ENCODE peak calls at places on chromosomes 7 and 10, in four cellular contexts. C is esophagus squamous epithelium, Z is mammary epithelial cell, E is WERI-Rb-1. I is an unnamed sample.

GRCh38 chr7:124784879-124785818 is 19.6 kb upstream of the GPR37 start:
- DNase-seq in Z (peak; percentile 30), E (peak; percentile 48), C (no peak), I (peak; percentile 76)

GRCh38 chr7:99004216-99004615 is 125.9 kb downstream of the TRRAP start:
- DNase-seq in C (no peak), Z (no peak), E (no peak), I (peak; percentile 56)

GRCh38 chr7:101567231-101567630 is 61.9 kb downstream of the MYL10 start:
- DNase-seq in E (no peak), Z (no peak), C (no peak), I (no peak)

GRCh38 chr10:78175444-78175843 is 141.8 kb downstream of the RPS24 start:
- DNase-seq in Z (no peak), C (no peak), E (no peak), I (peak; percentile 81)

GRCh38 chr10:17144032-17144431 is 14.4 kb upstream of the CUBN start:
- DNase-seq in Z (no peak), C (no peak), E (no peak), I (no peak)

GRCh38 chr10:86684305-86684704 is 16.0 kb downstream of the LDB3 start:
- DNase-seq in C (no peak), Z (no peak), E (peak; percentile 77), I (peak; percentile 21)

GRCh38 chr7:48636391-48637015 is 287.8 kb upstream of the CDC14C start:
- DNase-seq in E (no peak), Z (peak; percentile 74), C (no peak), I (peak; percentile 1)

GRCh38 chr10:53269482-53269881 is 496.9 kb upstream of the MBL2 start:
- DNase-seq in E (no peak), C (no peak), Z (no peak), I (no peak)

GRCh38 chr7:133275441-133276105 is 22.7 kb downstream of the EXOC4 start:
- DNase-seq in C (no peak), E (no peak), Z (no peak), I (peak; percentile 37)

GRCh38 chr7:84123903-84124573 is 70.6 kb downstream of the SEMA3A start:
- DNase-seq in C (no peak), E (no peak), Z (peak; percentile 54), I (no peak)

GRCh38 chr10:69318997-69319727 is 40.9 kb downstream of the HK1 start:
- DNase-seq in E (peak; percentile 47), C (no peak), Z (peak; percentile 44), I (peak; percentile 60)

GRCh38 chr10:74320026-74320425 is 169.0 kb downstream of the ADK start:
- DNase-seq in E (no peak), Z (no peak), C (no peak), I (no peak)

GRCh38 chr7:96217147-96217546 is 104.8 kb downstream of the SLC25A13 start:
- DNase-seq in E (no peak), Z (no peak), C (no peak), I (no peak)

GRCh38 chr10:123936426-123936825 is 44.8 kb upstream of the CPXM2 start:
- DNase-seq in C (no peak), E (no peak), Z (no peak), I (peak; percentile 86)

GRCh38 chr10:15461353-15462108 is 90.4 kb upstream of the FAM171A1 start:
- DNase-seq in Z (peak; percentile 9), C (no peak), E (peak; percentile 57), I (peak; percentile 67)

GRCh38 chr7:149627911-149628310 is 130.3 kb upstream of the ZNF746 start:
- DNase-seq in Z (no peak), C (no peak), E (no peak), I (no peak)

GRCh38 chr7:151367304-151367703 is 25.7 kb downstream of the NUB1 start:
- DNase-seq in Z (no peak), E (no peak), C (no peak), I (no peak)

GRCh38 chr10:71701733-71702132 is 17.8 kb downstream of the C10orf105 start:
- DNase-seq in C (no peak), Z (no peak), E (no peak), I (no peak)

GRCh38 chr7:44264221-44264956 is 61.0 kb downstream of the CAMK2B start:
- DNase-seq in C (no peak), Z (peak; percentile 93), E (peak; percentile 74), I (no peak)
- H3K4me3 ChIP-seq in C (no peak overlapping the region), Z (no peak overlapping the region), E (no peak overlapping the region), I (no peak overlapping the region)

DNA sequence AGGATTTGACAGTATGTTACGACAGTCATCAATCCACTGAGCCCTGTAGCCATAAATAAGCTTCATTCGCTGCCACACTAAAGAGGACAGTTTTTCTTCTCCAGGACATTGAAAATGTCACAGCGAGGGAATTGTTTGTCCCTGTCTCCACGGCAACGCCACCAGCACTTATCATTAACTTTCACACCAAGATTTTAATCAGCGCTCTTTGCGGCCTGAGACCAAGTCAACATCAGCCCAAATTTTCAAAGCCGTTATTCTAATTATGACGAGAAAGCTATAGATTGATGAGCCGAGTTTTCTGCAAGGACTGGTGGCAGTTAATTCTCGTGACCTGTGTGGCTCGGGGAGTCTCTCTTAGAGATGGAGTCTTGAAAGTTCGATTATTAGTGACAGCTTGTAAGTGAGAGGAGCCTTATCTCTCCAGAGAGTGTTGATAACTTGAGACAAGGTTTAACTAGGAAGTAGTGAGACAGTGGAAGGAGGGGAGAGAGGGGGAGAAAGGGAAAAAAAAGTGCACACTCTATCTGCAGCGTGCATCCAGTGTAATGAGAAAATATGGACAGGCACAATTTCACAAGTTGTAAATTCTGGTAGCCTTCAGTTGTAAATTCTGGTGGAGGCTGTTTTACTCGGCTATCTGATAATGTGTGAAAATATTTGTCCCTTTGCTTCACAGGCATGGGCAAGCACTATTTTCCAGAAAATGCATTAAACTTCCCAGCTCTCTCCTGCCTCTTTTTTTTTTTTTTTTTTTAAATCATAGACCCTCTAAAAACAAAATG is 473.3 kb downstream of the LRMDA start:
- DNase-seq in E (no peak), C (no peak), Z (no peak), I (no peak)
- H3K4me3 ChIP-seq in E (no peak overlapping the region), C (no peak overlapping the region), Z (no peak overlapping the region), I (no peak overlapping the region)

GRCh38 chr7:47573758-47574472 is 8.0 kb downstream of the TNS3 start:
- DNase-seq in Z (no peak), E (no peak), C (no peak), I (peak; percentile 96)
- H3K4me3 ChIP-seq in Z (no peak overlapping the region), E (no peak overlapping the region), C (no peak overlapping the region), I (peak overlapping the region; percentile 3)

DNA sequence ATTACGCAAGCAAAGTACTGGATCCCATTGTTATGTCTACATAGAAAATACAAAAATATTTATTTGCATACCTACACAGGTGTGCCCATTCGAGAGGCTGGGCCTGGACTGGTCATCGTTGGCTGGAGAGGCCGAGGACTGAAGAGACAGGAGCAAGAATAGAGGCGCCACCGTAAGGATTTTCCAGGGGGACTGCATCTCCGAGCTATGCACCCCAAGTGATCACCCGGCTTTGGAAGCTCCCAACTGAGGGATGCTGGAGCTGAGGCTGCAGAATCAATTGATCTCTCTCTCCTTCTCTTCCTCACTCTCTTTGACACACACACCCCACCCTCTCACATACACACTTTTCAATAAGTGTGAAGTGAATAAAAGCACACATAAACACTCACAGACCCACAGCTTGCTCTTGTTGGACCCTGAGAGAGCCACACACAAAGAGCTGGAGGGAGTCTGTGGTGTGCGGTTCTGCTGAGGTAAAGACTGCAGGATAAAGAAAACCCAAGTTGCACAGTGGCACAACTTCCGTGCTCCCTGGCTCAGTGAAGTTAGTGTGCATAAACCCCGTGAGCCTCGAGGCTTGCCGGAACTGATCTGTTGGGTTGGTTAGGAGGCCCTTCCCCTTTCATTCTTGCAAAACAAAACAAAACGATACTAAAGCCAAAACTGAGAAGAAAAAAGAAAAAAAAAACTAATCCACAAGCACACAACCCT is at the start of gene AOAH:
- DNase-seq in E (no peak), C (peak; percentile 32), Z (no peak), I (no peak)
- H3K4me3 ChIP-seq in E (no peak within 1 kb of the TSS), C (no peak within 1 kb of the TSS), Z (no peak within 1 kb of the TSS), I (no peak within 1 kb of the TSS)

DNA sequence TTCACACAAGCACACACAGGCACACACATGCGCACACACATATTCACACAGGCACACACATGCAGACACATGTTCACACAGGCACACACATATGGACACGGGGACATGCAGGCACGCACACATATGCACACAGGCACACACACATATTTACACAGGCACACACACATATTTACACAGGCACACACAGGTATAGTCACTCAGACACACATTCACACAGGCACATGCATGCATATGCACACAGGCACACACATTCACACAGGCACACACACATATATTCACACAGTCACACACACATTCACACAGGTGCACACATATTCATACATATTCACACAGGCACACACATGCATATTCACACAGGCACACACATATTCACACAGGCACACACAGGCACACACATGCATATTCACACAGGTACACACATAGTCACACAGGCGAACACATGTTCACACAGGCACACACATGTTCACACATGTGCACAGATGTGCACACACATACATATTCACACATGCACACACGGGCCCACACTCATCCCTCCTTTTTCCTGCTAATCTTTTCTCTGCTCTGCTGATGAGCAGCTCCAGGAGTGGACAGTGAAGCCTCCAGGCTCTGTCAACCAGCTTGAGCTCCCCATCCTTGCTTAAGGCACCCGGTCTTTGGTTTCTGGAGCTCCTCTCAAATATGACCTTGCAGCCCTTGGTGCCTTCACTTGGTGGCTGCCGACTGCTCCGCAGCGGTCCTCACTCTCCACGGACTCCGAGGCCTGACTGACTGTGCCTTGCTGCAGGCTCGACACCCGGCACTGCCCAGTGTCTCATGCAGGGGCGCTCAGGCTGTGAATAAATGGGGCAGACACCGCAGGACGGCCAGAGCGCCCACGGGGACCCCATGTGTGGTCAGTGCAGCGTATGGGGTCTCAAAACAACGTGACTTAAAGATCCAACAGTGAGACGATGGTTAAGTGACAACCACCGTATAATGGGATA is 581.2 kb upstream of the MGMT start:
- DNase-seq in C (no peak), Z (no peak), E (no peak), I (no peak)
- H3K4me3 ChIP-seq in C (no peak overlapping the region), Z (no peak overlapping the region), E (no peak overlapping the region), I (no peak overlapping the region)

GRCh38 chr7:93047514-93048099 is 70.2 kb downstream of the SAMD9 start:
- DNase-seq in E (no peak), C (no peak), Z (no peak), I (no peak)

GRCh38 chr7:93040355-93040754 is 77.4 kb downstream of the SAMD9 start:
- DNase-seq in C (no peak), E (no peak), Z (no peak), I (no peak)

GRCh38 chr7:93044147-93044810 is 73.5 kb downstream of the SAMD9 start:
- DNase-seq in Z (peak; percentile 67), C (no peak), E (no peak), I (peak; percentile 45)

GRCh38 chr7:93046641-93047040 is 71.1 kb downstream of the SAMD9 start:
- DNase-seq in C (no peak), E (no peak), Z (no peak), I (no peak)

GRCh38 chr7:93043393-93043985 is 74.3 kb downstream of the SAMD9 start:
- DNase-seq in Z (peak; percentile 97), C (no peak), E (no peak), I (peak; percentile 91)
- H3K4me3 ChIP-seq in Z (peak overlapping the region; percentile 22), C (peak overlapping the region; percentile 6), E (no peak overlapping the region), I (peak overlapping the region; percentile 36)

DNA sequence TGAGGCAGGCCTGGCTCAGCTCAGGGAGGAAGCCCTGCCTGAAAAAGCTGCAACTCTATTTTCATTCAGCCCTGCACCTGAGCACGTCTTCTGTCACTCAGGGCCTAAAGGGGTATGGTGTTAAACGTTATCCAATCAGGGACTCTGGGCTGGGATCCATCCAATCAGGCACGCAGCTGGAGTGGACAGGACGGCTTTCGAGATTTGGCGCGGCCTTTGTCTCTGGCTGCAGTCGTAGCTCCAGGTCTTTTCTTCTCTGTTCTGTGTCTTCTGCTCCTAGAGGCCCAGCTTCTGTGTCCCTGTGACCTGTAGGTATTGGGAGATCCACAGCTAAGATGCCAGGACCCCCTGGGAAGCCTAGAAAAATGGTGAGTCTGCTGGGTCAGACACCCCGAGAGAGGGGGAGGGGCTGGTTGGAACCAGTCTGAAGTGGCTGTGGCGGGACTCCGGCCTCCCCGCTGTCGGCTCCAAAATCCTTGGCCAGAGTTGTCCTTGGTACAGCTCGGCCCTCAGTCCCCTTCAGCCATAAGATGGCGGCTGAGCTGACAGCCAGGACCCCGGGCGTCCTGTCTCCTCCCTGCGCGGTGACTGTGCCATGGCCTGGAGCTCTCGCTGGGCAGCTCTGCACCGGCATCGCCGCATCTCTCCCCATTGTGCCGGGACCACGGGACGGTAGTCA is 11.7 kb upstream of the ZNF680 start:
- DNase-seq in C (no peak), Z (no peak), E (no peak), I (peak; percentile 16)
- H3K4me3 ChIP-seq in C (peak overlapping the region; percentile 14), Z (no peak overlapping the region), E (no peak overlapping the region), I (no peak overlapping the region)